ENCODE peak calls at places on chromosomes 12 and 14, in four cellular contexts. One of them, this sample, is unnamed.

GRCh38 chr12:123757555-123757954 is 4.5 kb upstream of the DNAH10 start:
- DNase-seq in retinal pigment epithelial cell: no peak
- DNase-seq in stimulated activated CD8-positive, alpha-beta memory T cell treated with anti-CD3 and anti-CD28 coated beads, Interleukin-4, amount 100 ng/mL, for 24 hours: no peak
- DNase-seq in glomerular endothelial cell: no peak
- DNase-seq in this sample: no peak

GRCh38 chr14:62409909-62410308 is 635.3 kb downstream of the KCNH5 start:
- DNase-seq in stimulated activated CD8-positive, alpha-beta memory T cell treated with anti-CD3 and anti-CD28 coated beads, Interleukin-4, amount 100 ng/mL, for 24 hours: no peak
- DNase-seq in retinal pigment epithelial cell: peak; percentile 37
- DNase-seq in glomerular endothelial cell: no peak
- DNase-seq in this sample: no peak

GRCh38 chr12:90250766-90251165 is 542.1 kb upstream of the ATP2B1 start:
- DNase-seq in stimulated activated CD8-positive, alpha-beta memory T cell treated with anti-CD3 and anti-CD28 coated beads, Interleukin-4, amount 100 ng/mL, for 24 hours: no peak
- DNase-seq in glomerular endothelial cell: no peak
- DNase-seq in retinal pigment epithelial cell: no peak
- DNase-seq in this sample: no peak

GRCh38 chr14:50099335-50099734 is 17.0 kb downstream of the VCPKMT start:
- DNase-seq in stimulated activated CD8-positive, alpha-beta memory T cell treated with anti-CD3 and anti-CD28 coated beads, Interleukin-4, amount 100 ng/mL, for 24 hours: no peak
- DNase-seq in retinal pigment epithelial cell: no peak
- DNase-seq in glomerular endothelial cell: no peak
- DNase-seq in this sample: no peak

GRCh38 chr12:62862259-62862881 is 72.6 kb downstream of the PPM1H start:
- DNase-seq in retinal pigment epithelial cell: no peak
- DNase-seq in stimulated activated CD8-positive, alpha-beta memory T cell treated with anti-CD3 and anti-CD28 coated beads, Interleukin-4, amount 100 ng/mL, for 24 hours: no peak
- DNase-seq in glomerular endothelial cell: no peak
- DNase-seq in this sample: no peak

GRCh38 chr12:132360906-132361777 is 31.8 kb upstream of the GALNT9 start:
- DNase-seq in stimulated activated CD8-positive, alpha-beta memory T cell treated with anti-CD3 and anti-CD28 coated beads, Interleukin-4, amount 100 ng/mL, for 24 hours: no peak
- DNase-seq in retinal pigment epithelial cell: no peak
- DNase-seq in glomerular endothelial cell: no peak
- DNase-seq in this sample: no peak

GRCh38 chr14:92613008-92613658 is 99.6 kb downstream of the RIN3 start:
- DNase-seq in stimulated activated CD8-positive, alpha-beta memory T cell treated with anti-CD3 and anti-CD28 coated beads, Interleukin-4, amount 100 ng/mL, for 24 hours: peak; percentile 45
- DNase-seq in glomerular endothelial cell: no peak
- DNase-seq in retinal pigment epithelial cell: no peak
- DNase-seq in this sample: no peak

GRCh38 chr14:61222388-61222787 is 58.8 kb downstream of the TMEM30B start:
- DNase-seq in glomerular endothelial cell: no peak
- DNase-seq in retinal pigment epithelial cell: no peak
- DNase-seq in stimulated activated CD8-positive, alpha-beta memory T cell treated with anti-CD3 and anti-CD28 coated beads, Interleukin-4, amount 100 ng/mL, for 24 hours: no peak
- DNase-seq in this sample: no peak

GRCh38 chr12:46332260-46332659 is 40.3 kb downstream of the SLC38A2 start:
- DNase-seq in glomerular endothelial cell: no peak
- DNase-seq in retinal pigment epithelial cell: no peak
- DNase-seq in stimulated activated CD8-positive, alpha-beta memory T cell treated with anti-CD3 and anti-CD28 coated beads, Interleukin-4, amount 100 ng/mL, for 24 hours: no peak
- DNase-seq in this sample: no peak

GRCh38 chr12:51828951-51829581 is 19.5 kb downstream of the FIGNL2 start:
- DNase-seq in stimulated activated CD8-positive, alpha-beta memory T cell treated with anti-CD3 and anti-CD28 coated beads, Interleukin-4, amount 100 ng/mL, for 24 hours: no peak
- DNase-seq in retinal pigment epithelial cell: no peak
- DNase-seq in glomerular endothelial cell: no peak
- DNase-seq in this sample: no peak

GRCh38 chr12:121537814-121538698 is 42.8 kb downstream of the KDM2B start:
- DNase-seq in stimulated activated CD8-positive, alpha-beta memory T cell treated with anti-CD3 and anti-CD28 coated beads, Interleukin-4, amount 100 ng/mL, for 24 hours: no peak
- DNase-seq in glomerular endothelial cell: no peak
- DNase-seq in retinal pigment epithelial cell: no peak
- DNase-seq in this sample: no peak

GRCh38 chr12:28583771-28584261 is 393.6 kb downstream of the CCDC91 start:
- DNase-seq in stimulated activated CD8-positive, alpha-beta memory T cell treated with anti-CD3 and anti-CD28 coated beads, Interleukin-4, amount 100 ng/mL, for 24 hours: no peak
- DNase-seq in glomerular endothelial cell: no peak
- DNase-seq in retinal pigment epithelial cell: no peak
- DNase-seq in this sample: no peak

GRCh38 chr12:57299514-57300016 is 48.6 kb upstream of the STAC3 start:
- DNase-seq in glomerular endothelial cell: no peak
- DNase-seq in stimulated activated CD8-positive, alpha-beta memory T cell treated with anti-CD3 and anti-CD28 coated beads, Interleukin-4, amount 100 ng/mL, for 24 hours: no peak
- DNase-seq in retinal pigment epithelial cell: no peak
- DNase-seq in this sample: no peak

GRCh38 chr12:128138125-128138524 is 128.8 kb upstream of the TMEM132C start:
- DNase-seq in retinal pigment epithelial cell: no peak
- DNase-seq in glomerular endothelial cell: no peak
- DNase-seq in stimulated activated CD8-positive, alpha-beta memory T cell treated with anti-CD3 and anti-CD28 coated beads, Interleukin-4, amount 100 ng/mL, for 24 hours: no peak
- DNase-seq in this sample: no peak

GRCh38 chr12:62098131-62098530 is 162.1 kb upstream of the USP15 start:
- DNase-seq in glomerular endothelial cell: no peak
- DNase-seq in retinal pigment epithelial cell: no peak
- DNase-seq in stimulated activated CD8-positive, alpha-beta memory T cell treated with anti-CD3 and anti-CD28 coated beads, Interleukin-4, amount 100 ng/mL, for 24 hours: no peak
- DNase-seq in this sample: no peak

GRCh38 chr12:16605666-16606116 is 271 bp downstream of the LMO3 start:
- DNase-seq in retinal pigment epithelial cell: no peak
- DNase-seq in stimulated activated CD8-positive, alpha-beta memory T cell treated with anti-CD3 and anti-CD28 coated beads, Interleukin-4, amount 100 ng/mL, for 24 hours: no peak
- DNase-seq in glomerular endothelial cell: no peak
- DNase-seq in this sample: no peak

GRCh38 chr12:76666272-76666845 is 97.6 kb upstream of the ZDHHC17 start:
- DNase-seq in glomerular endothelial cell: no peak
- DNase-seq in stimulated activated CD8-positive, alpha-beta memory T cell treated with anti-CD3 and anti-CD28 coated beads, Interleukin-4, amount 100 ng/mL, for 24 hours: no peak
- DNase-seq in retinal pigment epithelial cell: no peak
- DNase-seq in this sample: no peak

GRCh38 chr12:64446295-64446694 is 5.6 kb upstream of the TBK1 start:
- DNase-seq in glomerular endothelial cell: no peak
- DNase-seq in retinal pigment epithelial cell: no peak
- DNase-seq in stimulated activated CD8-positive, alpha-beta memory T cell treated with anti-CD3 and anti-CD28 coated beads, Interleukin-4, amount 100 ng/mL, for 24 hours: no peak
- DNase-seq in this sample: no peak

GRCh38 chr14:42112108-42112507 is 505.4 kb downstream of the LRFN5 start:
- DNase-seq in retinal pigment epithelial cell: no peak
- DNase-seq in glomerular endothelial cell: no peak
- DNase-seq in stimulated activated CD8-positive, alpha-beta memory T cell treated with anti-CD3 and anti-CD28 coated beads, Interleukin-4, amount 100 ng/mL, for 24 hours: no peak
- DNase-seq in this sample: no peak

GRCh38 chr12:96448287-96448686 is 41.1 kb upstream of the CFAP54 start:
- DNase-seq in retinal pigment epithelial cell: no peak
- DNase-seq in stimulated activated CD8-positive, alpha-beta memory T cell treated with anti-CD3 and anti-CD28 coated beads, Interleukin-4, amount 100 ng/mL, for 24 hours: no peak
- DNase-seq in glomerular endothelial cell: no peak
- DNase-seq in this sample: no peak

GRCh38 chr14:92610849-92611271 is 97.3 kb downstream of the RIN3 start:
- DNase-seq in glomerular endothelial cell: peak; percentile 55
- DNase-seq in retinal pigment epithelial cell: no peak
- DNase-seq in stimulated activated CD8-positive, alpha-beta memory T cell treated with anti-CD3 and anti-CD28 coated beads, Interleukin-4, amount 100 ng/mL, for 24 hours: no peak
- DNase-seq in this sample: peak; percentile 94

GRCh38 chr14:54147285-54147684 is 190.7 kb upstream of the BMP4 start:
- DNase-seq in glomerular endothelial cell: peak; percentile 85
- DNase-seq in retinal pigment epithelial cell: no peak
- DNase-seq in stimulated activated CD8-positive, alpha-beta memory T cell treated with anti-CD3 and anti-CD28 coated beads, Interleukin-4, amount 100 ng/mL, for 24 hours: no peak
- DNase-seq in this sample: peak; percentile 81

GRCh38 chr12:569803-570236 is 93.4 kb downstream of the NINJ2 start:
- DNase-seq in retinal pigment epithelial cell: no peak
- DNase-seq in glomerular endothelial cell: no peak
- DNase-seq in stimulated activated CD8-positive, alpha-beta memory T cell treated with anti-CD3 and anti-CD28 coated beads, Interleukin-4, amount 100 ng/mL, for 24 hours: peak; percentile 78
- DNase-seq in this sample: peak; percentile 20

GRCh38 chr12:117718559-117718958 is 250.2 kb downstream of the KSR2 start:
- DNase-seq in stimulated activated CD8-positive, alpha-beta memory T cell treated with anti-CD3 and anti-CD28 coated beads, Interleukin-4, amount 100 ng/mL, for 24 hours: no peak
- DNase-seq in glomerular endothelial cell: no peak
- DNase-seq in retinal pigment epithelial cell: no peak
- DNase-seq in this sample: no peak

GRCh38 chr12:6092784-6093722 is 31.4 kb downstream of the VWF start:
- DNase-seq in stimulated activated CD8-positive, alpha-beta memory T cell treated with anti-CD3 and anti-CD28 coated beads, Interleukin-4, amount 100 ng/mL, for 24 hours: no peak
- DNase-seq in glomerular endothelial cell: peak; percentile 65
- DNase-seq in retinal pigment epithelial cell: peak; percentile 72
- DNase-seq in this sample: peak; percentile 86

GRCh38 chr14:86450075-86450474 is 920.1 kb downstream of the FLRT2 start:
- DNase-seq in stimulated activated CD8-positive, alpha-beta memory T cell treated with anti-CD3 and anti-CD28 coated beads, Interleukin-4, amount 100 ng/mL, for 24 hours: no peak
- DNase-seq in retinal pigment epithelial cell: no peak
- DNase-seq in glomerular endothelial cell: no peak
- DNase-seq in this sample: no peak

GRCh38 chr12:83690465-83690864 is 1003.8 kb downstream of the TMTC2 start:
- DNase-seq in retinal pigment epithelial cell: no peak
- DNase-seq in stimulated activated CD8-positive, alpha-beta memory T cell treated with anti-CD3 and anti-CD28 coated beads, Interleukin-4, amount 100 ng/mL, for 24 hours: no peak
- DNase-seq in glomerular endothelial cell: no peak
- DNase-seq in this sample: no peak

GRCh38 chr14:38735006-38735405 is 368.0 kb downstream of the SEC23A start:
- DNase-seq in glomerular endothelial cell: no peak
- DNase-seq in stimulated activated CD8-positive, alpha-beta memory T cell treated with anti-CD3 and anti-CD28 coated beads, Interleukin-4, amount 100 ng/mL, for 24 hours: no peak
- DNase-seq in retinal pigment epithelial cell: no peak
- DNase-seq in this sample: no peak

GRCh38 chr14:85421166-85421877 is 108.6 kb upstream of the FLRT2 start:
- DNase-seq in glomerular endothelial cell: no peak
- DNase-seq in retinal pigment epithelial cell: peak; percentile 51
- DNase-seq in stimulated activated CD8-positive, alpha-beta memory T cell treated with anti-CD3 and anti-CD28 coated beads, Interleukin-4, amount 100 ng/mL, for 24 hours: no peak
- DNase-seq in this sample: no peak

GRCh38 chr12:125455556-125455955 is 390.3 kb downstream of the AACS start:
- DNase-seq in glomerular endothelial cell: no peak
- DNase-seq in retinal pigment epithelial cell: no peak
- DNase-seq in stimulated activated CD8-positive, alpha-beta memory T cell treated with anti-CD3 and anti-CD28 coated beads, Interleukin-4, amount 100 ng/mL, for 24 hours: no peak
- DNase-seq in this sample: no peak

This sample was measured in pulmonary artery endothelial cell.